ENCODE peak calls at places on chromosomes 16 and 17, in four cellular contexts. M is heart left ventricle, F is erythroblast, T is ovary. G is an unnamed sample.

GRCh38 chr16:75011634-75012307 is 12.9 kb downstream of the ZNRF1 start:
- DNase-seq in M (no peak), F (peak), T (no peak), G (no peak)

GRCh38 chr16:27639588-27640276 is 89.8 kb downstream of the KATNIP start:
- DNase-seq in M (no peak), F (peak), T (no peak), G (no peak)

GRCh38 chr16:68074850-68075249 is 10.3 kb upstream of the NFATC3 start:
- DNase-seq in M (no peak), F (no peak), T (no peak), G (no peak)

GRCh38 chr16:25155553-25156460 is 44.3 kb downstream of the LCMT1 start:
- DNase-seq in M (no peak), F (no peak), T (no peak), G (no peak)

GRCh38 chr17:1627219-1627986 is 1.2 kb downstream of the SLC43A2 start:
- DNase-seq in M (no peak), F (peak), T (no peak), G (peak)

GRCh38 chr17:40937384-40937819 is at the start of gene KRT23:
- DNase-seq in M (no peak), F (no peak), T (no peak), G (no peak)

GRCh38 chr16:69727916-69728270 is 1.5 kb upstream of the NQO1 start:
- DNase-seq in M (no peak), F (no peak), T (peak), G (no peak)

GRCh38 chr16:27726621-27727275 is 176.8 kb downstream of the KATNIP start:
- DNase-seq in M (no peak), F (no peak), T (no peak), G (no peak)

GRCh38 chr17:8499614-8500013 is 63.9 kb downstream of the NDEL1 start:
- DNase-seq in M (no peak), F (no peak), T (no peak), G (no peak)

GRCh38 chr17:80474231-80474932 is 2.0 kb downstream of the NPTX1 start:
- DNase-seq in M (no peak), F (no peak), T (no peak), G (no peak)

GRCh38 chr17:43389022-43389947 is 9.5 kb upstream of the ARL4D start:
- DNase-seq in M (peak), F (peak), T (peak), G (peak)

GRCh38 chr16:83315271-83315670 is 492.5 kb upstream of the HSBP1 start:
- DNase-seq in M (no peak), F (no peak), T (no peak), G (no peak)

GRCh38 chr16:66475232-66475631 is 48.1 kb downstream of the BEAN1 start:
- DNase-seq in M (no peak), F (no peak), T (peak), G (no peak)

GRCh38 chr16:2033057-2033911 is 6.6 kb downstream of the NHERF2 start:
- DNase-seq in M (peak), F (no peak), T (peak), G (no peak)

GRCh38 chr16:27315333-27316037 is 1.7 kb downstream of the IL4R start:
- DNase-seq in M (peak), F (no peak), T (no peak), G (no peak)

GRCh38 chr16:9428355-9429005 is 337.0 kb downstream of the HAPSTR1 start:
- DNase-seq in M (no peak), F (no peak), T (no peak), G (no peak)

GRCh38 chr16:84501077-84501735 is 3.3 kb downstream of the MEAK7 start:
- DNase-seq in M (no peak), F (no peak), T (peak), G (no peak)

GRCh38 chr16:5200123-5200522 is 102.5 kb upstream of the EEF2KMT start:
- DNase-seq in M (no peak), F (no peak), T (no peak), G (no peak)

GRCh38 chr16:11683140-11683539 is 14.9 kb downstream of the SNN start:
- DNase-seq in M (no peak), F (no peak), T (no peak), G (no peak)

GRCh38 chr17:4074831-4075495 is 67.9 kb downstream of the ZZEF1 start:
- DNase-seq in M (no peak), F (peak), T (no peak), G (no peak)

DNA sequence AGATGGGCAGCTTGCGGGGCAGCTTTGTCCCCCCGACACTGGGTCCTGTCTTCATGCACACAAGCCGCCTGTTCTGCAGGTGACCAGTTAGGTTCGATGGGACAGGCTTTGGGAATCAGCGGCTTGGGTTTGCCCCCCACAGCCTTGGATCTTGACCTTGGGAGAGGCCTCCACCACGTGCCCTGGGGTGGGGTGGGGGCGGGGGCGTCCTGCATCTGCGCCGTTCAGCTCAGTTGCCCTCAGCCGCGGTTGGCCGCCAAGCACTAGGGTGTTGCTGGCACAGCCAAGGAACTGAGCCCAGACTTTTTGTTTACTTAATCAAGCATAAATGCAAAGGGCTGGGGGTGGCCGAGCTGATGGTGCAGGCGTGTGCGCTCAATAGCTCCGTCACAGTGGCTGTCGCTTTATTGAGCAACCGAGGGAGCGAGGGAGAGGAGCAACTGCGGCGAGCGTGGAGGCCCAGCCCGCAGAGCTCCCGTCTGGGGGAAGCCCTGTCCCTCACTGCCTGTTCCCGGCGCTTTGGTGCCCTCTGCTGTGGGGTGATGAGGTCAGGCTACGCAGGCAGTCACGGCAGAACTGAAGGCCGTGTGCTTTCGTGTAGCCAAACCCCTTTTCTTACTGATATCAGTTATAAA is 33.9 kb downstream of the JPH3 start:
- DNase-seq in M (peak), F (peak), T (peak), G (peak)
- TF ChIP-seq POLR2A in M (no peak), F (no peak), T (no peak), G (no peak)

GRCh38 chr17:48541036-48541573 is 3.8 kb downstream of the HOXB2 start:
- DNase-seq in M (no peak), F (peak), T (no peak), G (no peak)

GRCh38 chr17:48539177-48539576 is 5.7 kb downstream of the HOXB2 start:
- DNase-seq in M (no peak), F (no peak), T (no peak), G (no peak)

GRCh38 chr17:48542114-48542955 is 2.6 kb downstream of the HOXB2 start:
- DNase-seq in M (no peak), F (peak), T (no peak), G (no peak)

GRCh38 chr17:48541574-48542113 is 3.3 kb downstream of the HOXB2 start:
- DNase-seq in M (peak), F (peak), T (no peak), G (no peak)

DNA sequence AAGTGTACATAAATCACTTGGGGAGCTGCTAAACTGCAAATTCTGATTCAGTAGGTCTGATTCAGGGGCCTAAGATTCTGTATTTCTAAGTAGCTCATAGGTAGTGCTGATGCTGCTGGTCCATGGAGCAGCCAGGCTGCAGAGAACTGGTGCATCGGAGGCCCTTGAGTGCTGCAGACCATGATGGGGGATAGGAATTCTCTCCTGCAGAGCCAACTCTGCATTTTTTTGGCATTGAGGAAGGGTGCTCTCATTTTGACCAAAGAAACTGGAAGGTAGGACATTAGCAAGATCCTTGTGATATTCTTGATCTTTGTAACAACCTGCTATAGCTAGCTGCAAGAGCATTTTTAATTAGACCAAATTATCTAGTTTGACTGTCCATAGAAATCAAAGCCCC is 4.7 kb downstream of the HOXB2 start:
- DNase-seq in M (no peak), F (no peak), T (no peak), G (no peak)
- TF ChIP-seq POLR2A in M (no peak), F (no peak), T (no peak), G (no peak)

GRCh38 chr16:81478294-81478693 is 33.7 kb downstream of the CMIP start:
- DNase-seq in M (no peak), F (no peak), T (no peak), G (no peak)

GRCh38 chr16:81478876-81479496 is 34.4 kb downstream of the CMIP start:
- DNase-seq in M (peak), F (no peak), T (no peak), G (peak)

GRCh38 chr16:81483064-81483969 is 38.7 kb downstream of the CMIP start:
- DNase-seq in M (no peak), F (peak), T (no peak), G (no peak)

GRCh38 chr16:81482329-81483063 is 37.9 kb downstream of the CMIP start:
- DNase-seq in M (no peak), F (no peak), T (no peak), G (no peak)

GRCh38 chr16:81480856-81481821 is 36.5 kb downstream of the CMIP start:
- DNase-seq in M (peak), F (no peak), T (no peak), G (peak)
- TF ChIP-seq POLR2A in M (no peak), F (no peak), T (no peak), G (no peak)

GRCh38 chr17:39667262-39668140 is 752 bp upstream of the PNMT start:
- DNase-seq in M (peak), F (peak), T (peak), G (peak)
- TF ChIP-seq POLR2A in M (no peak), F (peak), T (no peak), G (peak)

GRCh38 chr17:75873587-75874322 is 4.6 kb downstream of the TRIM47 start:
- DNase-seq in M (no peak), F (no peak), T (no peak), G (peak)

GRCh38 chr17:75875940-75876189 is 2.5 kb downstream of the TRIM47 start:
- DNase-seq in M (no peak), F (no peak), T (no peak), G (no peak)

GRCh38 chr17:75876190-75876937 is 2.0 kb downstream of the TRIM47 start:
- DNase-seq in M (peak), F (no peak), T (no peak), G (peak)

GRCh38 chr17:75874323-75875181 is 3.8 kb downstream of the TRIM47 start:
- DNase-seq in M (no peak), F (no peak), T (no peak), G (no peak)

GRCh38 chr17:75875182-75875939 is 3.0 kb downstream of the TRIM47 start:
- DNase-seq in M (no peak), F (no peak), T (peak), G (no peak)
- TF ChIP-seq POLR2A in M (no peak), F (no peak), T (no peak), G (no peak)

DNA sequence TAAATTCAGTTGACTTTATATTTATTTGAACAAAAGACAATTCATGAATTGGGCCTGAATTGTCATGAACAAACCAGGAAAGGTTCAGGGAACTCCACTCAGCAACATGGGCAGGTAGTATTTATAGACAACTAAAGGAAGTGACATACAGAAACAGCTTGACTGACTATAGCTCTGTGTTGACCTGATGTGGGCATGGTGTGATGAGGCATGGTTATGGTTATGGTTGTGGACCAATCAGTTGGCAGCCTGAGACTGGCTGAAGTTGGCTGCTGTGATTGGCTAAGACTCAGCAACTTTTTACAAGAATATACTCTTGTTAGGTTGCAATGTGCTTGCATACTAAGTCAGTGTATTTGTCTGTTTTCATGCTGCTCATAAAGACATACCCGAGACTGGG is 108.4 kb downstream of the HS3ST3B1 start:
- DNase-seq in M (no peak), F (no peak), T (no peak), G (no peak)
- TF ChIP-seq POLR2A in M (no peak), F (no peak), T (no peak), G (no peak)